ENCODE peak calls at places on chromosomes 12 and 14, in eight cellular contexts. S, M, Z, B, G, D, O and U are unnamed samples. For H3K27me3, the result is how much of the 10 kb centered on the place peaks cover.

GRCh38 chr12:4393211-4393610 is 13.7 kb upstream of the FGF23 start:
- DNase-seq in S (no peak), M (no peak), Z (no peak), B (no peak), G (no peak), D (no peak), O (no peak), U (no peak)

GRCh38 chr12:112458330-112458729 is 39.6 kb downstream of the PTPN11 start:
- DNase-seq in S (no peak), M (no peak), Z (no peak), B (no peak), G (no peak), D (no peak), O (no peak), U (no peak)

GRCh38 chr14:98249476-98249875 is 1022.5 kb downstream of the BCL11B start:
- DNase-seq in S (no peak), M (no peak), Z (no peak), B (no peak), G (no peak), D (no peak), O (no peak), U (no peak)

GRCh38 chr14:73526036-73526984 is 10.6 kb upstream of the ACOT1 start:
- DNase-seq in S (no peak), M (no peak), Z (peak), B (peak), G (no peak), D (no peak), O (peak), U (no peak)

GRCh38 chr14:69006346-69006745 is 27.2 kb upstream of the ACTN1 start:
- DNase-seq in S (no peak), M (no peak), Z (no peak), B (no peak), G (no peak), D (no peak), O (no peak), U (no peak)

GRCh38 chr14:92897922-92898599 is 24.9 kb upstream of the CHGA start:
- DNase-seq in S (no peak), M (no peak), Z (no peak), B (no peak), G (no peak), D (no peak), O (no peak), U (no peak)

GRCh38 chr12:49537709-49538601 is 875 bp upstream of the KCNH3 start:
- DNase-seq in S (peak), M (no peak), Z (peak), B (no peak), G (no peak), D (no peak), O (peak), U (no peak)

GRCh38 chr14:83867871-83868270 is 1662.1 kb upstream of the FLRT2 start:
- DNase-seq in S (peak), M (no peak), Z (no peak), B (no peak), G (no peak), D (no peak), O (no peak), U (no peak)

GRCh38 chr12:121719926-121720414 is 7.4 kb downstream of the TMEM120B start:
- DNase-seq in S (no peak), M (peak), Z (no peak), B (peak), G (peak), D (no peak), O (no peak), U (no peak)

GRCh38 chr12:14928946-14929345 is 9.4 kb downstream of the ERP27 start:
- DNase-seq in S (no peak), M (no peak), Z (no peak), B (peak), G (peak), D (no peak), O (no peak), U (no peak)

GRCh38 chr12:95548539-95549391 is 2.5 kb downstream of the USP44 start:
- DNase-seq in S (peak), M (peak), Z (peak), B (peak), G (no peak), D (no peak), O (peak), U (no peak)

DNA sequence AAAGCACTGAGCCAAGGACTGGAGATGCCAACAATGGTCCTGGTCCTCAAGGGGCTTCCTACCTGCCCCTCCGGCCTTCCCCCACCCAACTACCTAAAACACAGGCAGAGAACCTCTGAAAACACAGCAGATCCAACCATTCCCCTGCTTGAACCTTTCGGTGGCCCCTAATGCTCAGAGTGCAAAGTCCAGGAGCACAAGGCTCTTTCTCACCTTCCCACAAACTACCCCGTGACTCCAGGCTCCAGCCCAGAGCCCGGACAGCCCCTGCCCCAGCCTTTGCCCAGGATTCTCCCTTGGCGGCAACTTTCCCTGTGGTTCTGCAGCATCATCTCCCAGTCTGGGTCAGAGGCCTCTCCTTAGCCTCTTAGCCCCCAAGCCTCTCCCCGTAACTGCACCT is 1.6 kb upstream of the CD9 start:
- DNase-seq in S (no peak), M (no peak), Z (no peak), B (no peak), G (no peak), D (no peak), O (no peak), U (no peak)
- H3K27me3 ChIP-seq in S (under half), M (under half), Z (under half), B (under half), G (under half), D (under half), O (under half), U (under half)

GRCh38 chr12:54138219-54138618 is 50.6 kb downstream of the SMUG1 start:
- DNase-seq in S (no peak), M (no peak), Z (no peak), B (no peak), G (no peak), D (no peak), O (no peak), U (no peak)
- TF ChIP-seq CTCF in S (no peak), M (no peak), Z (no peak), B (no peak), G (peak), D (no peak), O (no peak), U (no peak)

GRCh38 chr12:88559772-88560171 is 20.5 kb downstream of the KITLG start:
- DNase-seq in S (no peak), M (no peak), Z (no peak), B (no peak), G (peak), D (no peak), O (no peak), U (no peak)
- H3K27ac ChIP-seq in S (no peak), M (no peak), Z (peak), B (no peak), G (peak), D (no peak), O (no peak), U (no peak)

DNA sequence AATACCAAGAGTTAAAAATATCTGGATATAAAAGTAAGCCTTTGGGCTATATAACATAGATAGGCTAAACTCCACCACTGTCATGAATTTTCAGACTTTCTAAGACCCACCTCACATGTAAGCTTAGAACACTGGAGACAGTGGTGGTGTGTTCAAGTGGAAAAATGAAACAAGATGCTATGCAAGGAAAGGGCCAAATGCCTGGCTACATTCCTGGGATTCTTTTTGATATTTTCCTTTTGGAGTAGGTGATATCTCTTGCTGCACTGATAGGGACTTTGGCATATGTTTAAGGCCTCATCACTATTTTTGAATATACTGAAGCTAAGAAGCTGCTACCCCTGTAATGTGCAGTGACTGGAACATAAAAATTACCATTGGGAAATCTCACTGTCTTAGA is 341.3 kb downstream of the SLC16A7 start:
- DNase-seq in S (peak), M (no peak), Z (no peak), B (peak), G (no peak), D (no peak), O (no peak), U (no peak)
- H3K27me3 ChIP-seq in S (under half), M (under half), Z (under half), B (under half), G (under half), D (under half), O (under half), U (under half)

DNA sequence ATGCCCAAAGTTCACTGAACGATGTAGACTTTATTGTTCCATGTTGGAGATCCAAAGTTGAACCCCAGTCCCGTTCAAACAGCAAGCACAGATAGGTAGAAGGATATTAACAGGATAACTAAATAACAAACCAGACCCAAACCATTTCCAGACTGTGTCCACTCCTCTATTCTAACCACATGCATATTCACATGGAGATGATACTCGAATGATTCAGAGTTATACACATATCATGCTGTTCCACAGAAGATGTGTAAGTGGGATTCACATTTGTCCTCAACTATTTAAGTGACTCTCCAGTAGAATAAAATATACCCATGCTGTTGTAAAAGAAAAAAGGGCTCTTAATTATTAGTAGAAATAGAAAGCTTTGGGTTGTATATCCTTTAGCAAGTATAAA is 185.9 kb downstream of the ITPR2 start:
- DNase-seq in S (no peak), M (no peak), Z (no peak), B (peak), G (no peak), D (no peak), O (no peak), U (no peak)
- TF ChIP-seq CTCF in S (no peak), M (no peak), Z (no peak), B (no peak), G (no peak), D (no peak), O (no peak), U (no peak)

DNA sequence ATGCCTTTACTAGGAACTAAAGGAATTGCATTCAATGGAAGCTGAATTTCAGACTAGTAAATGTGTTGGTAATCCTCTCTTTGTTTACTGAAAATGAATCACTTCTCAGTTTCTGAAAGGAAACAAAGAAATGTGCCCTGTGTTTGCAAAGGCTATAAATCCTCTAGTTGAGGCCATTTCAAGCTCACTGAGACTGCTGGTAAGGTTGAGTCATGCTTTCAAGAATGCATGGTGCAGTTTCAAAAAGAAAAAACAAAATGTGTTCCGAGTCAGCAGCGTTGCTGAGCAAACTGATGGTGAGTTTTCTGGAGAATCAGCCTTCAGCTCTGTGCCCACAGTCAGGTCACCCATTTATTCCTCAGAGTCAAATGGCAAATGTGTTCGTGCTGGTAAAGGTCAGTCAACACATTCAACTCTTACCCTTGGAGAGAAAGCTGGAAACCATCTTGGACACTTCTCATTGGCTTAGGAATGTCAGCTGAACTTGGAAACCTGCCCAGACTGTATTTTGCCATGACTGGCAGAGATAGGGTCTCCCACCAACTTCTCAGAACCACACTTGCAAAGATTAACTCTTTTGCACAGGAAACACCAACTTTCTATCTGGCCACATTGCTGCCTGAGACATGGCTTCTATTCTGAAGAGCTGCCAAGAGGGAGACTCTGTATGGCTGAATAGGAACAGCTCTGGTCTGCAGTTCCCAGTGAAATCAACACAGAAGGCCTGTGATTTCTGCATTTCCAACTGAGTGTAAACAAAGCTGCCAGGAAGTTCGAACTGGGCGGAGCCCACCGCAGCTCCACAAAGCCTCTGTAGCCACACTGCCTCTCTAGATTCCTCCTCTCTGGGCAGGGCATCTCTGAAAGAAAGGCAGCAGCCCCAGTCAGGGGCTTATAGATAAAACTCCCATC is 484.4 kb downstream of the ATP23 start:
- DNase-seq in S (peak), M (no peak), Z (no peak), B (peak), G (peak), D (no peak), O (no peak), U (no peak)
- H3K27ac ChIP-seq in S (peak), M (peak), Z (peak), B (peak), G (peak), D (peak), O (peak), U (peak)

GRCh38 chr12:154058-154457 is 59.9 kb downstream of the SLC6A12 start:
- DNase-seq in S (no peak), M (no peak), Z (no peak), B (no peak), G (no peak), D (no peak), O (no peak), U (no peak)
- H3K27me3 ChIP-seq in S (under half), M (under half), Z (under half), B (under half), G (under half), D (under half), O (under half), U (under half)

GRCh38 chr12:100200450-100201181 is at the start of gene ACTR6:
- DNase-seq in S (peak), M (peak), Z (peak), B (peak), G (peak), D (peak), O (peak), U (peak)
- TF ChIP-seq CTCF in S (peak), M (peak), Z (no peak), B (peak), G (peak), D (no peak), O (peak), U (peak)

GRCh38 chr12:57841445-57841844 is 5.1 kb downstream of the CTDSP2 start:
- DNase-seq in S (no peak), M (no peak), Z (no peak), B (no peak), G (no peak), D (no peak), O (no peak), U (no peak)
- H3K27ac ChIP-seq in S (peak), M (peak), Z (no peak), B (peak), G (no peak), D (peak), O (peak), U (peak)